ENCODE peak calls at places on chromosomes 3 and 15, in seven cellular contexts. T is HepG2, E is IMR-90, S is body of pancreas, P is ovary, Z is adrenal gland, Y is A549. B is an unnamed sample.
A peak's percentile ranks its signal among the peaks of the same experiment; 100 is the strongest.

GRCh38 chr3:43423142-43423541 is 136.8 kb downstream of the SNRK start:
- DNase-seq in T (no peak), P (peak; percentile 24), Z (peak; percentile 88), Y (no peak), E (peak; percentile 57), S (peak; percentile 92), B (peak; percentile 41)

GRCh38 chr3:142613491-142613890 is 17.3 kb downstream of the PLS1 start:
- DNase-seq in E (no peak), Y (peak; percentile 63), P (no peak), S (no peak), T (no peak), Z (no peak), B (no peak)

GRCh38 chr3:164375995-164376394 is 702.3 kb downstream of the SI start:
- DNase-seq in S (no peak), E (no peak), Y (no peak), T (no peak), Z (no peak), P (no peak), B (no peak)

GRCh38 chr3:149815318-149815717 is 2.3 kb downstream of the RNF13 start:
- DNase-seq in Z (no peak), Y (no peak), S (no peak), E (no peak), P (no peak), T (no peak), B (no peak)

GRCh38 chr15:31977812-31978662 is 52.3 kb upstream of the CHRNA7 start:
- DNase-seq in S (peak; percentile 64), P (no peak), E (peak; percentile 14), Y (peak; percentile 69), Z (peak; percentile 33), T (peak; percentile 16), B (peak; percentile 70)

GRCh38 chr3:123123716-123124616 is 57.1 kb downstream of the PDIA5 start:
- DNase-seq in Z (no peak), E (no peak), P (no peak), T (no peak), S (no peak), Y (no peak), B (no peak)

GRCh38 chr3:187684880-187685279 is 14.7 kb upstream of the SST start:
- DNase-seq in T (no peak), S (no peak), Y (no peak), E (peak; percentile 24), Z (no peak), P (no peak), B (no peak)

GRCh38 chr3:45754461-45754860 is 41.9 kb downstream of the SLC6A20 start:
- DNase-seq in Z (no peak), T (no peak), P (no peak), S (no peak), Y (no peak), E (no peak), B (no peak)

GRCh38 chr3:151168269-151169094 is 34.5 kb downstream of the GPR171 start:
- DNase-seq in E (peak; percentile 67), T (peak; percentile 72), Y (peak; percentile 64), P (peak; percentile 33), S (peak; percentile 75), Z (peak; percentile 87), B (peak; percentile 84)

GRCh38 chr3:72143322-72143721 is 358.4 kb upstream of the PROK2 start:
- DNase-seq in Z (peak; percentile 40), T (peak; percentile 54), P (no peak), S (no peak), E (peak; percentile 61), Y (no peak), B (no peak)

GRCh38 chr3:158801200-158801599 is 654 bp upstream of the MFSD1 start:
- DNase-seq in S (no peak), Y (no peak), Z (no peak), T (no peak), E (no peak), P (no peak), B (no peak)

GRCh38 chr3:41176554-41176953 is 22.8 kb upstream of the CTNNB1 start:
- DNase-seq in Z (no peak), P (no peak), Y (no peak), S (no peak), T (no peak), E (no peak), B (no peak)

GRCh38 chr15:29139540-29140459 is 129.8 kb downstream of the NSMCE3 start:
- DNase-seq in P (no peak), E (peak; percentile 24), Z (peak; percentile 30), T (no peak), S (peak; percentile 70), Y (peak; percentile 44), B (peak; percentile 60)

GRCh38 chr3:45381168-45381852 is 7.1 kb upstream of the LARS2 start:
- DNase-seq in P (no peak), Z (no peak), T (no peak), Y (no peak), E (no peak), S (no peak), B (no peak)

GRCh38 chr3:129413687-129414506 is 14.5 kb downstream of the EFCAB12 start:
- DNase-seq in T (peak; percentile 91), S (peak; percentile 34), Y (peak; percentile 87), Z (peak; percentile 73), P (peak; percentile 54), E (peak; percentile 99), B (no peak)

GRCh38 chr15:35958021-35958420 is 412.1 kb upstream of the DPH6 start:
- DNase-seq in Z (no peak), T (no peak), P (no peak), S (no peak), E (peak; percentile 68), Y (no peak), B (no peak)

GRCh38 chr3:56844536-56844935 is 42.8 kb upstream of the ARHGEF3 start:
- DNase-seq in E (no peak), Y (no peak), Z (no peak), P (no peak), T (no peak), S (no peak), B (no peak)
- H3K4me3 ChIP-seq in E (no peak overlapping the region), Y (no peak overlapping the region), Z (no peak overlapping the region), P (no peak overlapping the region), T (no peak overlapping the region), S (no peak overlapping the region), B (no peak overlapping the region)

GRCh38 chr3:69086133-69086722 is 1.5 kb downstream of the ARL6IP5 start:
- DNase-seq in E (peak; percentile 92), Y (peak; percentile 84), P (peak; percentile 87), S (peak; percentile 98), T (peak; percentile 41), Z (peak; percentile 95), B (peak; percentile 87)
- TF ChIP-seq POLR2A in E (no peak), Y (no peak), P (no peak), S (peak; percentile 63), T (no peak), Z (no peak), B (no peak)

GRCh38 chr15:48191574-48192225 is at the start of gene CTXN2:
- DNase-seq in E (no peak), Z (no peak), P (no peak), T (no peak), S (no peak), Y (no peak), B (no peak)
- H3K4me3 ChIP-seq in E (peak within 1 kb of the TSS; percentile 24), Z (no peak within 1 kb of the TSS), P (no peak within 1 kb of the TSS), T (no peak within 1 kb of the TSS), S (no peak within 1 kb of the TSS), Y (no peak within 1 kb of the TSS), B (no peak within 1 kb of the TSS)

DNA sequence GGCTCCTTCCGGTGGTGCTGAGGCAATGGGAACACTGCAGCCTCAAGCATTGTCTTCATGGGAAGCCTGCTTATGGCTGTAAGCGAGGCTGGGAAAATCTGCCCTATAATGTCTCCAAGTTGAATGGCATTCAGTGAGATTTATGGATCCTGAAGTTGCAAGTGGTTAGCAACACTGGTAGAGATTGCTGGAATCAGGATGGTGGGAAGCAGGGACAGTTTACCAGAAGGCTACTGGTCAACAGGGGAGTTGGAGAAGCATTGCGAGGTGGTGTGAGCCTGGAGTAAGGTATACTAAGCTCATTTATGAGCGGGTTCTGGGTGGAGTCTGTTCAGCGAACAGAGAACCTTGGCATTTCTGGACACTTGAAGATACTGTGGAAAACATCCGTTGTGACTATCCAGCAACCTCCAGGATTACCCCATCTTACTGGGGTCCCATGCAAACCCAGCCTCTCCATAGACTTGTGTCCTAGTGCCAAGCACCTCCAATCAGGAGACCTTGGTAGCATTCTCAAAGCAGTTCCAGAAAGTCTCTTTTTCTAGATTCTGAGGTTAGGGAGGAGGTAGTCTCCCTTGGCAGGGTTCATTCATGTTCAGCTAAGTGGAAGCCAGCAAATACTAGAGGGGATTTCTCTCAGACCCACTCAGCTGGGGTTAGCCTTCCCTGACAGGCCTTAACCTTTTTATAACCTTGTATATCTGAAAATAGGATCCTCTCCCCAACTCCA is 7.3 kb downstream of the RPSA start:
- DNase-seq in S (no peak), T (no peak), P (no peak), E (no peak), Z (no peak), Y (no peak), B (no peak)
- TF ChIP-seq POLR2A in S (no peak), T (no peak), P (no peak), E (no peak), Z (no peak), Y (no peak), B (no peak)

DNA sequence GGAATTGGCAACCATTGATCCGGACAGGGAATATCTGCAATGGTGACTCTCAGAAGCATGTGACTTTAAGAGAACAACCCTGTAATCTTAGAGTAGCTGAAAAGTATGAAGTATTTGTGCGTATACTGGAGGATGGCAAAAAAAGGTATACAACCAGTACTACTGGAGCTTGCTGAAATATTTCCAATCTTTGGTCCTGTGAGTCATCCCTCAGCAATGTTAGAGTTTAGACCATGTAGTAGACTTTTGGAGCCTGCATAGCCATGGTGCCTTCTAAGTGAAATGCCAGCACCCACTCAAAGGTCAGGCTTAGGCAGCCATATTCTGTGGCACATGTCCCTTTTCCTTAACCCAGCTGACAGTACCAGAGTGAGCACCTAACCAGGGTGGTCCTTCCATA is 429.4 kb downstream of the NTRK3 start:
- DNase-seq in Z (no peak), E (peak; percentile 63), Y (no peak), T (no peak), P (no peak), S (no peak), B (no peak)
- H3K4me3 ChIP-seq in Z (no peak overlapping the region), E (no peak overlapping the region), Y (no peak overlapping the region), T (no peak overlapping the region), P (no peak overlapping the region), S (no peak overlapping the region), B (no peak overlapping the region)

DNA sequence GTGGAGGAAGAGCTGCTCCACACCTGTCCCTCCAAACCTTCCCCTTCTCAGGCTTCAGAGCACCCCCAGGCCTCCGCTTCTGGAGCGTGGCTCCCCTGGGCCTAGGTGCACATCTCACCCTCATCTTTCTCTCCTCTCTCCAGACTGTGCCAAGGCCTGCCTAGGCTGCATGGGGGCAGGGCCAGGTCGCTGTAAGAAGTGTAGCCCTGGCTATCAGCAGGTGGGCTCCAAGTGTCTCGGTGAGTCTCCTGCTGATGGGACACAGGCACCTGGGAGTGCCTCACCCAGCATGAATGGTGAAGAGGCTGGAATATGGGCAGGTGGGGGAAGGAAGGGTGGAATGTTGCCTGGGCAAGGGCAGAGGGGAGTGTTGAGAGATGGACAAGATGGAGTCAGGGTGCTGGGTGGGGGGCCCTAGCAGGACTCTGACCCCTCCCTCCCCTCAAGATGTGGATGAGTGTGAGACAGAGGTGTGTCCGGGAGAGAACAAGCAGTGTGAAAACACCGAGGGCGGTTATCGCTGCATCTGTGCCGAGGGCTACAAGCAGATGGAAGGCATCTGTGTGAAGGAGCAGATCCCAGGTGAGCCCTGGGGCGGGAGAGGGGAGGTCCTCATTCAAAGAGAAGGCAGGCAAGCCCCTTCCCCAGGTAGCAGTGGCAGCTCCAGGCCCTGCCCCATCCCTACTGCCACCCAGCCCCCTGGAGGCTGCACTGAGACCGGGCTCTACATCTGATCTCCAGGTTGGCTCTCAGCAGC is 9.1 kb downstream of the PRRT3 start:
- DNase-seq in E (no peak), Y (no peak), T (no peak), Z (no peak), P (no peak), S (no peak), B (no peak)
- TF ChIP-seq POLR2A in E (no peak), Y (no peak), T (no peak), Z (no peak), P (no peak), S (no peak), B (no peak)

B was measured in testis.